ENCODE peak calls at places on chromosomes 13 and 19, in six cellular contexts. U is mesenchymal stem cell, T is H9, M is mesendoderm, V is trophoblast cell, Q is H1. D is an unnamed sample.

GRCh38 chr19:48455171-48455907 is at the start of gene KCNJ14:
- DNase-seq in T (no peak), U (no peak), V (no peak), Q (no peak), M (no peak), D (no peak)

GRCh38 chr13:112714366-112714765 is 24.5 kb downstream of the ATP11A start:
- DNase-seq in Q (no peak), T (no peak), U (no peak), V (no peak), M (no peak), D (no peak)

GRCh38 chr19:44582581-44583265 is 30.6 kb upstream of the IGSF23 start:
- DNase-seq in Q (peak), M (peak), V (peak), T (peak), U (no peak), D (no peak)

GRCh38 chr19:55465460-55466245 is 1.1 kb upstream of the C19orf85 start:
- DNase-seq in V (no peak), Q (no peak), M (no peak), U (no peak), T (no peak), D (no peak)

GRCh38 chr13:32150794-32151193 is 119.2 kb downstream of the FRY start:
- DNase-seq in T (no peak), V (no peak), Q (no peak), U (no peak), M (no peak), D (no peak)

GRCh38 chr13:27472941-27473340 is 22.6 kb upstream of the MTIF3 start:
- DNase-seq in Q (no peak), V (no peak), U (no peak), M (no peak), T (no peak), D (no peak)

GRCh38 chr19:28876604-28877123 is 336.3 kb downstream of the UQCRFS1 start:
- DNase-seq in T (no peak), U (no peak), Q (no peak), V (no peak), M (no peak), D (no peak)

GRCh38 chr13:57631607-57632275 is at the start of gene PCDH17:
- DNase-seq in M (peak), T (peak), Q (no peak), U (peak), V (no peak), D (peak)

GRCh38 chr19:28855216-28855615 is 357.7 kb downstream of the UQCRFS1 start:
- DNase-seq in T (no peak), M (no peak), Q (no peak), U (no peak), V (no peak), D (no peak)

GRCh38 chr19:53195265-53195879 is 2.2 kb upstream of the ZNF665 start:
- DNase-seq in U (peak), V (peak), T (peak), M (peak), Q (no peak), D (peak)

GRCh38 chr19:42062381-42062780 is 7.6 kb downstream of the GRIK5 start:
- DNase-seq in U (no peak), Q (no peak), T (no peak), M (no peak), V (no peak), D (no peak)

GRCh38 chr19:42563352-42564210 is 31.1 kb downstream of the CEACAM8 start:
- DNase-seq in Q (no peak), U (peak), T (peak), M (peak), V (no peak), D (peak)

GRCh38 chr19:13269348-13269747 is 119.1 kb downstream of the IER2 start:
- DNase-seq in T (no peak), Q (no peak), U (no peak), M (no peak), V (no peak), D (no peak)

GRCh38 chr13:63690672-63691071 is 2275.0 kb upstream of the PCDH20 start:
- DNase-seq in M (no peak), V (no peak), U (no peak), T (no peak), Q (no peak), D (no peak)

GRCh38 chr13:40077396-40078027 is 422.1 kb downstream of the COG6 start:
- DNase-seq in Q (no peak), U (no peak), M (no peak), T (no peak), V (peak), D (no peak)

GRCh38 chr13:50375792-50376191 is 360.5 kb downstream of the KCNRG start:
- DNase-seq in U (peak), Q (no peak), V (no peak), T (no peak), M (no peak), D (no peak)

GRCh38 chr19:4277051-4277700 is 1.9 kb upstream of the SHD start:
- DNase-seq in T (no peak), V (no peak), Q (no peak), U (no peak), M (no peak), D (no peak)

GRCh38 chr19:41753159-41753558 is 2.2 kb upstream of the CEACAM6 start:
- DNase-seq in M (peak), T (peak), V (peak), U (no peak), Q (no peak), D (peak)

GRCh38 chr13:73169971-73170370 is 111.2 kb downstream of the KLF5 start:
- DNase-seq in M (peak), Q (no peak), T (no peak), U (no peak), V (no peak), D (no peak)

GRCh38 chr19:12655546-12655945 is 11.0 kb downstream of the MAN2B1 start:
- DNase-seq in M (no peak), T (no peak), Q (no peak), V (no peak), U (no peak), D (no peak)

GRCh38 chr19:15274477-15274876 is 42.2 kb upstream of the EPHX3 start:
- DNase-seq in U (no peak), V (no peak), T (no peak), M (no peak), Q (no peak), D (no peak)

GRCh38 chr13:43227721-43228120 is 204.3 kb downstream of the DNAJC15 start:
- DNase-seq in U (peak), M (peak), T (no peak), Q (no peak), V (no peak), D (no peak)

GRCh38 chr13:29566864-29567263 is 28.6 kb downstream of the SLC7A1 start:
- DNase-seq in U (no peak), M (no peak), V (no peak), T (no peak), Q (no peak), D (no peak)

GRCh38 chr13:50589139-50589538 is 254.4 kb downstream of the DLEU7 start:
- DNase-seq in T (no peak), M (no peak), Q (no peak), V (no peak), U (peak), D (no peak)

GRCh38 chr19:34034318-34034846 is 137.9 kb upstream of the LSM14A start:
- DNase-seq in U (no peak), V (no peak), M (no peak), Q (no peak), T (no peak), D (no peak)

GRCh38 chr13:111861766-111862366 is 205.1 kb upstream of the SOX1 start:
- DNase-seq in U (no peak), T (no peak), M (no peak), Q (no peak), V (no peak), D (no peak)

GRCh38 chr13:28037399-28037798 is 48.9 kb upstream of the URAD start:
- DNase-seq in U (no peak), T (no peak), M (peak), Q (no peak), V (no peak), D (no peak)

GRCh38 chr19:3471954-3472655 is 8.2 kb downstream of the SMIM24 start:
- DNase-seq in T (no peak), V (no peak), M (no peak), Q (no peak), U (peak), D (no peak)

DNA sequence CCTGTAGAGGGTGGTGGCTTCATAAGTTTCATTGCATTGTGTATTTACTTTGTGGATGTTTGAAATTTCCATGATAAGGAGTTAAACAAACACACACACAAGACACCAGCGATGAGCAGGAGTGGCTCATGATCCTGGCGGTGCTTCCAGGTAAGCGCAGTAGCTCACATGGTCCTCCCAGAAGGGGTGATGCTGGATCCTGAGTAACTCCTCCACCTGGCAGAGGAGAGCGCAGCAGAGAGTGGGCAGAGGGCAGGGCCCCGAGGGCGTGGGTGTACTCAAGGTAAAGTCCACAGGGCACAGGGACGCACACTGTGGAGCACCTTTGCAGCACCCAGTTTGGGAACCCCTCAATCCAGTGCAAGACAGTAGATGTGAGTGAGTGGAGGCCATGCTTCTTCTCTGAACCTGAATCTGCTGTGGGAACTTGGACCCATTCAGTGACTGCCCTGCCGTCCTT is 54.0 kb downstream of the RFX2 start:
- DNase-seq in U (no peak), Q (no peak), T (no peak), M (no peak), V (peak), D (no peak)
- H3K18ac ChIP-seq in U (no peak), Q (no peak), T (peak), M (no peak), V (no peak), D (no peak)

DNA sequence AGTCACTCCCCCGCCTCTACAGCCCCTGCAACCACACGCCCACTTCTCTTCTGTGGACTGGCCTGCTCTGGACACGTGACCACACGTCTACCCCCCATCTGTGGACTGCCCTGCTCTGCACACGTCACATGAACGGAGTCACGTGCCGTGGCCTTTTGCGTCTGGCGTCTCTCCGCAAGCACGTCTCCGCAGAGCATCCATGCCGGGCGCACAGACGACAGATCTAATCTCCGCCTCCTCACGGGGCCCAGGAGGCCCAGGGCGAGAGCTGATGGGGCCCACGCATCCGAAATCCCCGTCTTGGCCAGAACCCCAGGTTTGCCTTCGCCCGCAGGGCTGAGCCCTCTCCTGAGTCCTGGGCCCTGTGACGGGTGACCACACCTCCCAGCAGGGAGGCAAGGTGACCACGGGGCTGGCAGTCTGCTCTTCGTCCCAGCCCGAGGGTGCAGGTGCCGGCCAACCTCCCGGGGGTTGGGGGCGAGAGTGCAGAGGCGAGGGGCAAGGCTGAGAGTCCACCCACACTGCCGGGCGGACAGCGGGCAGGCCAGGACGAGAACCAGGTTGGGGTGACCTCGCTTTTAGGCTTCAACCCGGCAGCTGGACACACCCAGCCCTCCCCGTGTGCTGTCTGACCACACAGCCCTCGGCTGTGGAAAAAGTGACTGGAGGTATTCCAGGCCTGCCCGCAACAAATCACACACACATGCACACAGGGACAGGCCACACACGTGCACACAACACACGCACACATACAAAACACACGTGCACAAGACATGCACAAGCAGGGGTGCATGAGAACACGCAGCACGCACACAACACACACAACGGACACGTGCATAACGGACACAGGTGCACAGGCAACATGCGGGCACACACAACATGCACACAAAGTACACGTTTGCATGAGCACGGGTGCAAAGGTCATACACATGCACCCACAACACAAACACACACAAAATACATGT is 3.9 kb downstream of the SBNO2 start:
- DNase-seq in U (peak), M (no peak), T (no peak), Q (no peak), V (no peak), D (no peak)
- H3K18ac ChIP-seq in U (no peak), M (no peak), T (no peak), Q (no peak), V (no peak), D (no peak)

GRCh38 chr13:107450931-107451330 is 764.4 kb downstream of the LIG4 start:
- DNase-seq in T (no peak), U (peak), M (no peak), V (no peak), Q (no peak), D (no peak)
- H3K18ac ChIP-seq in T (no peak), U (peak), M (no peak), V (no peak), Q (no peak), D (no peak)

DNA sequence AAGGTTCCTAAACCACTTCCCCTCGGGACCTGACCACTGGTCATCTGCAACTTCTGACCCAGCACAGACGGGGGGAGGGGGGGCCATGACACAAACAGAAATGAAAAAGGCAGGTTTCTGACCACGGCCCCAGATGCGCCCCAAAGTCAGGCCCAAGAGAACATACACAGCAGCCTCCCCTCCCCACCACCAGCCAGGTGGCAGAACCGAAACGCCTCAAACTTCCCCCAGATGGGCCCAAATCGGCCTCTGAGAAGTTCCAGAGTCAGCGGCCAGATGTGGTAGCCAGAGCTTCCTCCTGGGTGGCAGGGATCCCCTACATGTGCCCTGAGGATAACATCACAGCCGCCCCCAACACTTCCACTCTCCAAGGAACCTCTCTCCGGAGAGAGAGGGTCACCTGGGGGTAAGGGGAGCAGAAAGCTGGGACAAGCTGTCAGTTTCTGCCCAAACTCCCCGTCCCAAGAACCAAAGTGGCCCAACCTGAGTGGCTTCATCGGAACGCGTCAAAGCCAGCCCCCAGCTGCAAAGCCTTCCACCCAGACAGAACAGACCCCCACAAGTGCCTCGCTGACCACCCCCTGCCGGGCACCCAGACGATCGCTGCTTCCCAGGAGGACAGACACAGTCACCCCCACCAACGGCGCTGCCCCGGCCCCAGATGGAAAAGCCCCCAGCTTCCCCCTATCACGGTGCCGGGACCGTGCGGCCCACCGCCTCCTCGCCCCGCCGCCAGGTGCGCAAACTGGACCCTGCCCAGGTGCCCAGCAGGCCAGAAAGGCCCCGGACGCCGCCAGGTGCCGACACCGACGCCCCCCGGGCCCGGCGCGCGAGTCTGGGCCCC is 800 bp downstream of the ELL start:
- DNase-seq in Q (no peak), V (no peak), U (peak), T (peak), M (peak), D (peak)
- H3K18ac ChIP-seq in Q (no peak), V (peak), U (peak), T (no peak), M (peak), D (peak)

GRCh38 chr13:60396008-60396782 is 825 bp upstream of the TDRD3 start:
- DNase-seq in Q (peak), U (peak), T (peak), M (peak), V (peak), D (peak)
- H3K18ac ChIP-seq in Q (no peak), U (peak), T (no peak), M (peak), V (peak), D (peak)

DNA sequence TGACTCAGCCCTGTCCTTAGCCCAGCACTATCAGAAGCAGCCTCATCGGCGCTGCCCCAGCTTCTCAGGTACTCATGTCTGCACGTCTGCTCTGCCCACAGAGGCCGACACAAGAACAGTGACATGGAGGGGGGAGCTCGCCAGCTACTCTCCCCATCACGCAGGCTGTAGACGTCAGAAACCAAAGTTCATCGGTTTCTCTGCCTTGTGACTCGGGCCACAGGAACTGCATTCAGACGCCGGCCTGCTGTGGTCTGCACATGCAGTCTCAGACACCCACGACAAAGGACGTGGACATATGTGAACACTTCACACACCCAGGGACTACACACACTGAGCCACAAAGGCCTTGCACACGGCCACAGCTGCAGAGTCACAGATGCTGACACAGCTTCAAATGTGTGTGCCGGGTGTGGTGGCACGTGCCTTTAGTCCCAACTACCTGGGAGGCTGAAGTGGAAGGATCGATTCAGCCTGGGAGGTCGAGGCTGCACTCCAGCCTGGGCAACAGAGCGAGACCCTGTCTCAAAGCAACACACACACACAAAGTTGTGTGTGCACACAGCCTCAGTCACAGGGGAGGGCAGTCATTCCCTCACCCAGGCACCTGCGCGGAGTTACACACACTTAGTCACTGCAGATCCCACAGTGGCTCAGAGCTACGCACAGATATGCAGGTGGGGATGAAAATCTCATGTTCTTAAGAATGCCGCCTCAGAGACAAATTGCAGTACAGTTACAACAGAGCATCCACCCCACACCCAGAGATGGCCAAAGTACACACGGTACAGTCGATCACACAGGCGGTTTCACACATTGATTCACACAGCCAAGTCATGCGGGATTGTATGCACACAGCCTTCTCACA is 4.9 kb upstream of the ZFP36 start:
- DNase-seq in M (peak), V (peak), Q (no peak), U (peak), T (no peak), D (no peak)
- H3K18ac ChIP-seq in M (peak), V (peak), Q (peak), U (peak), T (peak), D (peak)

DNA sequence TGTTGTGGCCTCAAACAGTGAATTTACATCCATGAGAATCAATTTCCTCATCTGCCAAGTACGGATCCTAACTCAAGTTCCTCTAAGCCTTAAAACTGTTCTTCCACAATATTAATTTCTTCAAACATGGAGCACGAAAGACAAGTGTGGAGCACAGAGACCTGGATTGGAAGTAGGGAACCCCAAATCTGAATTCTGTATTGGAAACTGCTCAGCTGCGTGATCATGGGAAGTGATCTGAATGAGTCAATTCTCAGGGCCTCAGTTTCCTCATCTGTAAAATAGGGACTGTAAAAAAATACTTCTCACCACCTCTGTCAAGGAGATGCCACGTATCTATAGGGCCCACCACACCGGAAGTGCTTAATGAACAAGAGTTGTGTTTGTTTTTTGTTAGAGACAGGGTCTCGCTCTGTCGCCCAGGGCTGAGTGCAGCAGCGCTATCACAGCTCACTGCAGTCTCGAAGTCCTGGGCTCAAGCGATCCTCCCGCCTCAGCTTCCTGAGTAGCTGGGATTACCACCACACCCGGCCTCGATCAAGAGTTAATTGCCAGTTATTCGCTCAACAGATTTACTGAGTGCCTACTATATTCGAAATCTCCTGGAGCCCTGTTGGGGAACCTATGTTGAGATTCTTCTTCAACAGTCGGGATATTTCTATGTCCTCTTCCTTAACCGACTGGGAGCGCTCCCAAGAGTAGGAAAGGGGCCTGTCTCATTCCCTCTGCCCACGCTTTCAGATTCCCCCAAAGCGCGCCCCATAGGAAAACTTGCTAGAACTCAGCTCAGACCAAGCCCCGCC is 1.6 kb downstream of the SERTAD3 start:
- DNase-seq in M (no peak), U (no peak), T (no peak), Q (no peak), V (no peak), D (no peak)
- H3K18ac ChIP-seq in M (no peak), U (no peak), T (no peak), Q (no peak), V (peak), D (no peak)

D was measured in neuronal stem cell.